ENCODE peak calls at places on chromosomes 12 and 14, in nine cellular contexts. One of them, this sample, is unnamed. For H3K4me1, the result is how much of the 10 kb centered on the place peaks cover.

GRCh38 chr12:104802198-104802597 is 155.9 kb downstream of the SLC41A2 start:
- DNase-seq in ovary: no peak
- DNase-seq in heart left ventricle: no peak
- DNase-seq in suprapubic skin: no peak
- DNase-seq in IMR-90: no peak
- DNase-seq in A549: no peak
- DNase-seq in uterus: no peak
- DNase-seq in body of pancreas: no peak
- DNase-seq in breast epithelium: no peak
- DNase-seq in this sample: no peak

GRCh38 chr12:91064640-91065039 is 6.8 kb upstream of the KERA start:
- DNase-seq in body of pancreas: no peak
- DNase-seq in IMR-90: no peak
- DNase-seq in uterus: no peak
- DNase-seq in breast epithelium: no peak
- DNase-seq in suprapubic skin: no peak
- DNase-seq in ovary: no peak
- DNase-seq in heart left ventricle: no peak
- DNase-seq in A549: no peak
- DNase-seq in this sample: no peak

GRCh38 chr12:12628013-12628412 is 16.3 kb downstream of the CREBL2 start:
- DNase-seq in breast epithelium: no peak
- DNase-seq in uterus: no peak
- DNase-seq in heart left ventricle: no peak
- DNase-seq in body of pancreas: no peak
- DNase-seq in A549: no peak
- DNase-seq in ovary: no peak
- DNase-seq in suprapubic skin: no peak
- DNase-seq in IMR-90: peak
- DNase-seq in this sample: no peak

GRCh38 chr12:48999371-49000131 is at the start of gene DDN:
- DNase-seq in heart left ventricle: peak
- DNase-seq in IMR-90: peak
- DNase-seq in A549: peak
- DNase-seq in uterus: no peak
- DNase-seq in body of pancreas: peak
- DNase-seq in suprapubic skin: no peak
- DNase-seq in breast epithelium: no peak
- DNase-seq in ovary: peak
- DNase-seq in this sample: peak

GRCh38 chr14:101495827-101496778 is 65.2 kb upstream of the DIO3 start:
- DNase-seq in body of pancreas: peak
- DNase-seq in ovary: peak
- DNase-seq in breast epithelium: peak
- DNase-seq in suprapubic skin: peak
- DNase-seq in A549: no peak
- DNase-seq in uterus: peak
- DNase-seq in heart left ventricle: peak
- DNase-seq in IMR-90: no peak
- DNase-seq in this sample: peak

GRCh38 chr12:116687888-116688287 is 50.0 kb downstream of the SPRING1 start:
- DNase-seq in heart left ventricle: peak
- DNase-seq in IMR-90: no peak
- DNase-seq in ovary: no peak
- DNase-seq in body of pancreas: no peak
- DNase-seq in suprapubic skin: no peak
- DNase-seq in uterus: peak
- DNase-seq in breast epithelium: no peak
- DNase-seq in A549: peak
- DNase-seq in this sample: no peak

GRCh38 chr12:101634724-101635123 is 40.0 kb downstream of the MYBPC1 start:
- DNase-seq in ovary: no peak
- DNase-seq in body of pancreas: no peak
- DNase-seq in suprapubic skin: no peak
- DNase-seq in uterus: no peak
- DNase-seq in breast epithelium: no peak
- DNase-seq in IMR-90: no peak
- DNase-seq in A549: no peak
- DNase-seq in heart left ventricle: no peak
- DNase-seq in this sample: no peak

GRCh38 chr14:58584383-58584782 is 53.4 kb upstream of the DACT1 start:
- DNase-seq in uterus: no peak
- DNase-seq in breast epithelium: no peak
- DNase-seq in A549: no peak
- DNase-seq in suprapubic skin: no peak
- DNase-seq in IMR-90: peak
- DNase-seq in body of pancreas: no peak
- DNase-seq in heart left ventricle: no peak
- DNase-seq in ovary: no peak
- DNase-seq in this sample: no peak

GRCh38 chr14:59543873-59544272 is 32.7 kb downstream of the CCDC175 start:
- DNase-seq in ovary: no peak
- DNase-seq in breast epithelium: no peak
- DNase-seq in IMR-90: no peak
- DNase-seq in A549: no peak
- DNase-seq in uterus: no peak
- DNase-seq in body of pancreas: no peak
- DNase-seq in heart left ventricle: no peak
- DNase-seq in suprapubic skin: no peak
- DNase-seq in this sample: no peak

GRCh38 chr14:32590157-32590556 is 261.1 kb downstream of the AKAP6 start:
- DNase-seq in A549: no peak
- DNase-seq in body of pancreas: no peak
- DNase-seq in ovary: no peak
- DNase-seq in suprapubic skin: no peak
- DNase-seq in IMR-90: no peak
- DNase-seq in heart left ventricle: no peak
- DNase-seq in breast epithelium: no peak
- DNase-seq in uterus: no peak
- DNase-seq in this sample: no peak

GRCh38 chr14:101596742-101597141 is 35.4 kb downstream of the DIO3 start:
- DNase-seq in A549: no peak
- DNase-seq in ovary: no peak
- DNase-seq in IMR-90: no peak
- DNase-seq in uterus: no peak
- DNase-seq in breast epithelium: no peak
- DNase-seq in heart left ventricle: no peak
- DNase-seq in suprapubic skin: no peak
- DNase-seq in body of pancreas: no peak
- DNase-seq in this sample: no peak

GRCh38 chr14:67487937-67488893 is at the start of gene TMEM229B:
- DNase-seq in heart left ventricle: peak
- DNase-seq in ovary: no peak
- DNase-seq in IMR-90: no peak
- DNase-seq in suprapubic skin: no peak
- DNase-seq in breast epithelium: no peak
- DNase-seq in body of pancreas: no peak
- DNase-seq in A549: no peak
- DNase-seq in uterus: no peak
- DNase-seq in this sample: peak

GRCh38 chr12:27644446-27644845 is 51.8 kb upstream of the REP15 start:
- DNase-seq in IMR-90: peak
- DNase-seq in breast epithelium: no peak
- DNase-seq in uterus: no peak
- DNase-seq in A549: no peak
- DNase-seq in heart left ventricle: no peak
- DNase-seq in body of pancreas: no peak
- DNase-seq in ovary: no peak
- DNase-seq in suprapubic skin: no peak
- DNase-seq in this sample: no peak

GRCh38 chr14:105390849-105391500 is 7.4 kb upstream of the TEX22 start:
- DNase-seq in heart left ventricle: peak
- DNase-seq in uterus: no peak
- DNase-seq in breast epithelium: no peak
- DNase-seq in A549: no peak
- DNase-seq in ovary: peak
- DNase-seq in body of pancreas: no peak
- DNase-seq in IMR-90: no peak
- DNase-seq in suprapubic skin: no peak
- DNase-seq in this sample: no peak

GRCh38 chr12:17976202-17976601 is 113.8 kb downstream of the RERGL start:
- DNase-seq in A549: peak
- DNase-seq in breast epithelium: no peak
- DNase-seq in heart left ventricle: no peak
- DNase-seq in body of pancreas: no peak
- DNase-seq in IMR-90: no peak
- DNase-seq in ovary: no peak
- DNase-seq in uterus: no peak
- DNase-seq in suprapubic skin: no peak
- DNase-seq in this sample: no peak

GRCh38 chr12:6337958-6338406 is 3.9 kb downstream of the TNFRSF1A start:
- DNase-seq in suprapubic skin: no peak
- DNase-seq in body of pancreas: no peak
- DNase-seq in uterus: peak
- DNase-seq in IMR-90: no peak
- DNase-seq in ovary: no peak
- DNase-seq in A549: peak
- DNase-seq in heart left ventricle: no peak
- DNase-seq in breast epithelium: no peak
- DNase-seq in this sample: no peak

GRCh38 chr12:6334940-6335450 is 6.9 kb downstream of the TNFRSF1A start:
- DNase-seq in IMR-90: peak
- DNase-seq in ovary: peak
- DNase-seq in uterus: peak
- DNase-seq in heart left ventricle: peak
- DNase-seq in suprapubic skin: no peak
- DNase-seq in breast epithelium: no peak
- DNase-seq in body of pancreas: peak
- DNase-seq in A549: no peak
- DNase-seq in this sample: peak

GRCh38 chr12:6335451-6336078 is 6.3 kb downstream of the TNFRSF1A start:
- DNase-seq in A549: peak
- DNase-seq in IMR-90: peak
- DNase-seq in uterus: peak
- DNase-seq in heart left ventricle: peak
- DNase-seq in breast epithelium: peak
- DNase-seq in body of pancreas: peak
- DNase-seq in suprapubic skin: no peak
- DNase-seq in ovary: peak
- DNase-seq in this sample: peak

GRCh38 chr12:6336859-6337744 is 4.8 kb downstream of the TNFRSF1A start:
- DNase-seq in heart left ventricle: peak
- DNase-seq in breast epithelium: no peak
- DNase-seq in ovary: peak
- DNase-seq in suprapubic skin: no peak
- DNase-seq in IMR-90: no peak
- DNase-seq in uterus: peak
- DNase-seq in body of pancreas: no peak
- DNase-seq in A549: no peak
- DNase-seq in this sample: no peak

GRCh38 chr12:6336079-6336858 is 5.6 kb downstream of the TNFRSF1A start:
- DNase-seq in IMR-90: peak
- DNase-seq in ovary: peak
- DNase-seq in body of pancreas: peak
- DNase-seq in suprapubic skin: peak
- DNase-seq in uterus: peak
- DNase-seq in breast epithelium: peak
- DNase-seq in A549: peak
- DNase-seq in heart left ventricle: peak
- DNase-seq in this sample: peak
- TF ChIP-seq POLR2A in IMR-90: no peak
- TF ChIP-seq POLR2A in ovary: peak
- TF ChIP-seq POLR2A in body of pancreas: peak
- TF ChIP-seq POLR2A in suprapubic skin: no peak
- TF ChIP-seq POLR2A in uterus: peak
- TF ChIP-seq POLR2A in breast epithelium: peak
- TF ChIP-seq POLR2A in A549: peak
- TF ChIP-seq POLR2A in heart left ventricle: peak
- TF ChIP-seq POLR2A in this sample: no peak

GRCh38 chr12:62466596-62467411 is at the start of gene MON2:
- DNase-seq in body of pancreas: peak
- DNase-seq in uterus: peak
- DNase-seq in heart left ventricle: peak
- DNase-seq in suprapubic skin: peak
- DNase-seq in ovary: peak
- DNase-seq in IMR-90: peak
- DNase-seq in breast epithelium: peak
- DNase-seq in A549: peak
- DNase-seq in this sample: peak
- TF ChIP-seq CTCF in body of pancreas: no peak
- TF ChIP-seq CTCF in uterus: no peak
- TF ChIP-seq CTCF in heart left ventricle: no peak
- TF ChIP-seq CTCF in suprapubic skin: no peak
- TF ChIP-seq CTCF in ovary: no peak
- TF ChIP-seq CTCF in IMR-90: no peak
- TF ChIP-seq CTCF in breast epithelium: no peak
- TF ChIP-seq CTCF in A549: no peak
- TF ChIP-seq CTCF in this sample: no peak

DNA sequence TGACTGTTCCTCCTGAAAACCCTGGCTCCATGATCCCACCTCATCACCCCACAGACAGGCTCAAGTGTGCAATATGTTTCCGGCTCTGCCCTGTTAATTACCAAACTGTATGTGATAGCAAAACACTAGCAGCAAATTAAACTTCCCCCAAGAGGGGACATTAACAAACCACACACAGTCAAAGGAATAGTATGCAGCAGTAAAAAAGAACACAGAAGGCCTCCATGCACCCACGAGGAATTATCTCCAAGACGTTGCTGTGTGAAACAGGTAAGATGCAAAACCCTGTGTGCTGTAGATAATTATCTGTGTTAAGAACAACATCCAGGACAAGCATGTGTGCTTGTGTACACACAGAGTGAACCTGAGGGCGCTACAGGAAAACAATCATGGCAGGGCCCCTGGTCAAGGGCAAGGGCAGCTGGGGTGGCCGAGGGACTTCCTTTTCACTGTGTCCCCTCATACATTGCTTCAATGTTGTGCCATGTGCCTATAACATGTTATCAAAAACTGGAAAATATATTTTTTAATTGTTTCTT is 35.8 kb downstream of the ITPK1 start:
- DNase-seq in A549: no peak
- DNase-seq in body of pancreas: no peak
- DNase-seq in suprapubic skin: no peak
- DNase-seq in IMR-90: no peak
- DNase-seq in breast epithelium: no peak
- DNase-seq in uterus: no peak
- DNase-seq in heart left ventricle: no peak
- DNase-seq in ovary: no peak
- DNase-seq in this sample: no peak
- H3K4me1 ChIP-seq in A549: under half
- H3K4me1 ChIP-seq in body of pancreas: under half
- H3K4me1 ChIP-seq in suprapubic skin: under half
- H3K4me1 ChIP-seq in IMR-90: under half
- H3K4me1 ChIP-seq in breast epithelium: under half
- H3K4me1 ChIP-seq in uterus: under half
- H3K4me1 ChIP-seq in heart left ventricle: under half
- H3K4me1 ChIP-seq in ovary: under half
- H3K4me1 ChIP-seq in this sample: under half

DNA sequence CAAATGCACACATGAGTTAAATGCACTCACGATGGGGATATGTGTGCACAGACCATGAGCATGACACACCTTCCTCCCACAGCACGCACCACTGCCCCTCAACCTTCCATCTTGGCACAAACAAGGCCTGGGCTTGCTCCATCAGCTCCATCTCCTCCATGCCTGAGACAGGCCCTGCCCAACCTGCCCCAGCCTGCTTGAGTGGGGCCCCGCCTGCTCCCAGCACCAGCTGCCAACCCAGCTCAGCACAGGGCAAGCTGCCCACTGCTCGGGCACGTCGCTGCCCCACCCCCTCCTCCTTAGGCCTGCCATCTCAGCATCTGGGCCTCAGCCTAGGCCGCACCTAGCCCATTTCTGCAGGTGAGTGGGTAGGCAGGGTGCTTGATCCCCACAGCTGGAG is 27.6 kb upstream of the KRT78 start:
- DNase-seq in IMR-90: no peak
- DNase-seq in A549: peak
- DNase-seq in suprapubic skin: no peak
- DNase-seq in breast epithelium: no peak
- DNase-seq in uterus: no peak
- DNase-seq in ovary: no peak
- DNase-seq in heart left ventricle: no peak
- DNase-seq in body of pancreas: no peak
- DNase-seq in this sample: peak
- TF ChIP-seq POLR2A in IMR-90: no peak
- TF ChIP-seq POLR2A in A549: no peak
- TF ChIP-seq POLR2A in suprapubic skin: no peak
- TF ChIP-seq POLR2A in breast epithelium: no peak
- TF ChIP-seq POLR2A in uterus: no peak
- TF ChIP-seq POLR2A in ovary: no peak
- TF ChIP-seq POLR2A in heart left ventricle: no peak
- TF ChIP-seq POLR2A in body of pancreas: no peak
- TF ChIP-seq POLR2A in this sample: no peak